ENCODE peak calls at places on chromosomes 6 and 20, in four cellular contexts. One of them, this sample, is unnamed.

GRCh38 chr6:127893541-127893940 is 7.3 kb downstream of the THEMIS start:
- DNase-seq in foreskin fibroblast: no peak
- DNase-seq in RWPE2: no peak
- DNase-seq in astrocyte: no peak
- DNase-seq in this sample: no peak

GRCh38 chr6:157323114-157323923 is at the start of gene TMEM242:
- DNase-seq in foreskin fibroblast: peak
- DNase-seq in RWPE2: peak
- DNase-seq in astrocyte: peak
- DNase-seq in this sample: peak

GRCh38 chr6:69729870-69730449 is 66.8 kb downstream of the LMBRD1 start:
- DNase-seq in foreskin fibroblast: no peak
- DNase-seq in RWPE2: no peak
- DNase-seq in astrocyte: no peak
- DNase-seq in this sample: peak

GRCh38 chr20:51022803-51023616 is at the start of gene KCNG1:
- DNase-seq in foreskin fibroblast: peak
- DNase-seq in RWPE2: peak
- DNase-seq in astrocyte: peak
- DNase-seq in this sample: peak

GRCh38 chr6:84774174-84775158 is 10.1 kb upstream of the TBX18 start:
- DNase-seq in foreskin fibroblast: peak
- DNase-seq in RWPE2: peak
- DNase-seq in astrocyte: no peak
- DNase-seq in this sample: peak

GRCh38 chr20:49388790-49389189 is 93.7 kb downstream of the KCNB1 start:
- DNase-seq in foreskin fibroblast: no peak
- DNase-seq in RWPE2: no peak
- DNase-seq in astrocyte: no peak
- DNase-seq in this sample: no peak

GRCh38 chr6:114398481-114398880 is 55.7 kb upstream of the HS3ST5 start:
- DNase-seq in foreskin fibroblast: no peak
- DNase-seq in RWPE2: no peak
- DNase-seq in astrocyte: no peak
- DNase-seq in this sample: no peak

GRCh38 chr20:20549699-20550098 is 162.7 kb downstream of the RALGAPA2 start:
- DNase-seq in foreskin fibroblast: no peak
- DNase-seq in RWPE2: no peak
- DNase-seq in astrocyte: peak
- DNase-seq in this sample: peak

GRCh38 chr20:61654726-61655125 is 402.7 kb downstream of the CDH4 start:
- DNase-seq in foreskin fibroblast: no peak
- DNase-seq in RWPE2: no peak
- DNase-seq in astrocyte: no peak
- DNase-seq in this sample: no peak

GRCh38 chr20:33552519-33552918 is 62.6 kb downstream of the CBFA2T2 start:
- DNase-seq in foreskin fibroblast: no peak
- DNase-seq in RWPE2: no peak
- DNase-seq in astrocyte: no peak
- DNase-seq in this sample: no peak

GRCh38 chr6:8066108-8066507 is 1.9 kb upstream of the BLOC1S5 start:
- DNase-seq in foreskin fibroblast: no peak
- DNase-seq in RWPE2: no peak
- DNase-seq in astrocyte: no peak
- DNase-seq in this sample: no peak

GRCh38 chr6:109739671-109740070 is 48.6 kb downstream of the FIG4 start:
- DNase-seq in foreskin fibroblast: no peak
- DNase-seq in RWPE2: no peak
- DNase-seq in astrocyte: no peak
- DNase-seq in this sample: no peak

GRCh38 chr20:21395666-21396044 is 1.7 kb downstream of the NKX2-4 start:
- DNase-seq in foreskin fibroblast: no peak
- DNase-seq in RWPE2: no peak
- DNase-seq in astrocyte: no peak
- DNase-seq in this sample: no peak

GRCh38 chr20:33793011-33793931 is 17.9 kb upstream of the CHMP4B start:
- DNase-seq in foreskin fibroblast: no peak
- DNase-seq in RWPE2: no peak
- DNase-seq in astrocyte: peak
- DNase-seq in this sample: no peak

GRCh38 chr20:38337561-38338140 is 8.6 kb upstream of the LBP start:
- DNase-seq in foreskin fibroblast: no peak
- DNase-seq in RWPE2: no peak
- DNase-seq in astrocyte: no peak
- DNase-seq in this sample: peak

DNA sequence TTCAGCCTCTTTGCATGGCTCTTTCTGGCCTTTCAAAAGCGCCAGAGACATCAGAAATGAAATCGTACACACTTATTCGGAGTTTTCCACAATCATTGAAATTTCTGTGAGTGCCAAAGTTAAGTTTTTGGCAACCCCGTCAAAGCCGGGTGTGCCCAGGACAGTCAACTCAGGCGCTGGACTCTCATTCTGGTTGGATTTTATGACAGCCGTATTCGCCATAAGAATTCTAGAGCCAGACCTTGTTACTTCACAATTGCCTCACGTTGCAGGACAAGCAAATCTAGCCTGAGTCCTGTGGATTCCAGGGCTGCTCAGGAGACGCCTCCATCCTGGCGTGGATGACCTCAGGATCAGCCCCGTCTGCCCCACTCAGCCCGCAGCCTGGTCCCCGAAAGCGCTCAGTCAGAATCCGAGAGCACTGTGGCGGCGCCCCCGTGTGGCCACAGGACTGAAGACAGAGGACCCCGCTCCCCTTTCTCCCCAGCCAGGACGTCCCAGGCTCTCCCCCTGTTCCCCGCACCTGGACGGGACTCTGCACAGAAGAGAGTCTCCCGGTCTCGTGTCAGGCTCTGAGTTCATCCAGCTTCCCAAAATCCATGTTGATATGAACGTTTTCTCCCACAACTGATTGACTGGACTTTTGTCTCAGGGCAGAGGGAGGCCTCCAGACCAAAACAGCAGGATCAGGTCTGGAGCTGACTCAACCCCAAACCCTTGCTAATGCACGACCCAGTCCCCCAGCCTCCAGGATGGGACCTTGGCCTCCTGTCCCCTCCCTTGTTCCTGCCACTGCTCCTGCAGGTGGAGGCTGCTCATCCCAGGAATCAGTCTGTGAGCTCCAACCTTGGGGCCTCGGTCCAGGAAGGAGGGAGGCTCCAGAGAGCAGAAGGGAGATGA is 38.2 kb downstream of the MICA start:
- DNase-seq in foreskin fibroblast: peak
- DNase-seq in RWPE2: peak
- DNase-seq in astrocyte: peak
- DNase-seq in this sample: peak
- H3K4me3 ChIP-seq in foreskin fibroblast: peak
- H3K4me3 ChIP-seq in RWPE2: no peak
- H3K4me3 ChIP-seq in astrocyte: no peak
- H3K4me3 ChIP-seq in this sample: no peak

GRCh38 chr6:122372647-122373046 is 26.8 kb upstream of the HSF2 start:
- DNase-seq in foreskin fibroblast: no peak
- DNase-seq in RWPE2: no peak
- DNase-seq in astrocyte: no peak
- DNase-seq in this sample: peak
- TF ChIP-seq CTCF in foreskin fibroblast: no peak
- TF ChIP-seq CTCF in RWPE2: peak
- TF ChIP-seq CTCF in astrocyte: no peak
- TF ChIP-seq CTCF in this sample: no peak

DNA sequence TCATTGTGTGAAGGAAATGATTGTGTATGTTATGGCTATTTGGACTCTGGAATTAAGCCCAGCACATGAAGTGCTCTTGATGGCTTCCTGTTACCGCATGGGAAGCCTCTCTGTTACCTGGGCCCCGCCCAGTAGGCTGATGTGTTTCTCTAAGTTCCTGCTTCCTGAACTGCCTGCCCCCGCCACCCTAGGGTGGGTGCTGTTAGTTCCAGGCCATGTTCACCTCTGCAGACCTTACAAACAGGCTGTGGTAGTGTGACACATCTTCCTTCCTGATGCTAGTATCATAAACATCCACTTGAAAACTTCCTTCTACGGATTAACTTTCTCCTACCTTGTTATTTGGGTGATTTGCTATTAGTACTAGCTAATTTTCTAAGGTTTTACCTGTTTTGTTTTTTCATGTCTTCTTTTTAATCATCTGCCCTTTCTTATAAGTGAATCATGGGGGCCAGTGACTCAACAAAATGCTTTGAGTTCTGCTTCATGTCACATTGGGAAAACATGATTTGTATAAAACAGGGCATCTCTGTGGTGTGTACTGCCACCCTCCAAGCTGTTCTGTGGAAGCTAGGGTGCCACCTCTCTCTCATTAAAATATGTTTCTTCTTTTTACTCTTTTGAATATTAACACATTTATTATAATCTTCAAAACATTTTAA is 40.6 kb downstream of the SH3BGRL2 start:
- DNase-seq in foreskin fibroblast: peak
- DNase-seq in RWPE2: peak
- DNase-seq in astrocyte: peak
- DNase-seq in this sample: peak
- H3K4me3 ChIP-seq in foreskin fibroblast: no peak
- H3K4me3 ChIP-seq in RWPE2: no peak
- H3K4me3 ChIP-seq in astrocyte: no peak
- H3K4me3 ChIP-seq in this sample: no peak

DNA sequence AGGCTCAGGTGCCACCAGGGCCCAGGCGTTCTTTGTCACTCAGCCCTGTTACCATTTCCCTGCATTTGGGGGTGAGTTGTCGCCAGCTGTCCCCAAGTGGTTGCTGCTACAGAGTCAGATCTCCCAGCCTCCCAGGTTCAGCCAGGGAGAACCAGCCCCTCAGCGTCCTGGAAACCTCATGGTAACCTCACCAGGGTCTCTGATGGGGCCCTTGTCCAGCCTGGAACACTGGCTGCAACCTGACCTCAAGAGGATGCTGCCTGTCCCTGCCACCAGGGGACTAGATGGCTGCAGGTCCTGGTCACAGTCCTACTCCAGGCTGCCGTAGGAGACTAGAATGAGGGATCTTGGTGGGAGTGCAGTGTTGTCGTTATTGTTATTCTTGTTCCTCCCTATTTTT is 228.3 kb upstream of the PDE10A start:
- DNase-seq in foreskin fibroblast: no peak
- DNase-seq in RWPE2: no peak
- DNase-seq in astrocyte: no peak
- DNase-seq in this sample: no peak
- TF ChIP-seq CTCF in foreskin fibroblast: no peak
- TF ChIP-seq CTCF in RWPE2: no peak
- TF ChIP-seq CTCF in astrocyte: no peak
- TF ChIP-seq CTCF in this sample: peak

GRCh38 chr6:38194282-38194572 is 374.7 kb downstream of the ZFAND3 start:
- DNase-seq in foreskin fibroblast: no peak
- DNase-seq in RWPE2: no peak
- DNase-seq in astrocyte: no peak
- DNase-seq in this sample: no peak
- H3K4me3 ChIP-seq in foreskin fibroblast: no peak
- H3K4me3 ChIP-seq in RWPE2: no peak
- H3K4me3 ChIP-seq in astrocyte: no peak
- H3K4me3 ChIP-seq in this sample: no peak

GRCh38 chr6:87944541-87944954 is 103.1 kb upstream of the SPACA1 start:
- DNase-seq in foreskin fibroblast: peak
- DNase-seq in RWPE2: peak
- DNase-seq in astrocyte: peak
- DNase-seq in this sample: peak
- TF ChIP-seq CTCF in foreskin fibroblast: peak
- TF ChIP-seq CTCF in RWPE2: peak
- TF ChIP-seq CTCF in astrocyte: peak
- TF ChIP-seq CTCF in this sample: peak

GRCh38 chr6:11380969-11381744 is 148.7 kb upstream of the NEDD9 start:
- DNase-seq in foreskin fibroblast: no peak
- DNase-seq in RWPE2: no peak
- DNase-seq in astrocyte: peak
- DNase-seq in this sample: no peak
- H3K4me3 ChIP-seq in foreskin fibroblast: no peak
- H3K4me3 ChIP-seq in RWPE2: no peak
- H3K4me3 ChIP-seq in astrocyte: no peak
- H3K4me3 ChIP-seq in this sample: no peak

GRCh38 chr6:154710689-154711088 is 22.5 kb upstream of the SCAF8 start:
- DNase-seq in foreskin fibroblast: no peak
- DNase-seq in RWPE2: no peak
- DNase-seq in astrocyte: no peak
- DNase-seq in this sample: no peak
- TF ChIP-seq CTCF in foreskin fibroblast: no peak
- TF ChIP-seq CTCF in RWPE2: no peak
- TF ChIP-seq CTCF in astrocyte: no peak
- TF ChIP-seq CTCF in this sample: no peak

GRCh38 chr6:99993533-99994251 is at the start of gene MCHR2:
- DNase-seq in foreskin fibroblast: no peak
- DNase-seq in RWPE2: no peak
- DNase-seq in astrocyte: no peak
- DNase-seq in this sample: no peak
- H3K4me3 ChIP-seq in foreskin fibroblast: peak
- H3K4me3 ChIP-seq in RWPE2: peak
- H3K4me3 ChIP-seq in astrocyte: peak
- H3K4me3 ChIP-seq in this sample: no peak

GRCh38 chr20:43404880-43405279 is 52.8 kb upstream of the SRSF6 start:
- DNase-seq in foreskin fibroblast: no peak
- DNase-seq in RWPE2: no peak
- DNase-seq in astrocyte: no peak
- DNase-seq in this sample: no peak

DNA sequence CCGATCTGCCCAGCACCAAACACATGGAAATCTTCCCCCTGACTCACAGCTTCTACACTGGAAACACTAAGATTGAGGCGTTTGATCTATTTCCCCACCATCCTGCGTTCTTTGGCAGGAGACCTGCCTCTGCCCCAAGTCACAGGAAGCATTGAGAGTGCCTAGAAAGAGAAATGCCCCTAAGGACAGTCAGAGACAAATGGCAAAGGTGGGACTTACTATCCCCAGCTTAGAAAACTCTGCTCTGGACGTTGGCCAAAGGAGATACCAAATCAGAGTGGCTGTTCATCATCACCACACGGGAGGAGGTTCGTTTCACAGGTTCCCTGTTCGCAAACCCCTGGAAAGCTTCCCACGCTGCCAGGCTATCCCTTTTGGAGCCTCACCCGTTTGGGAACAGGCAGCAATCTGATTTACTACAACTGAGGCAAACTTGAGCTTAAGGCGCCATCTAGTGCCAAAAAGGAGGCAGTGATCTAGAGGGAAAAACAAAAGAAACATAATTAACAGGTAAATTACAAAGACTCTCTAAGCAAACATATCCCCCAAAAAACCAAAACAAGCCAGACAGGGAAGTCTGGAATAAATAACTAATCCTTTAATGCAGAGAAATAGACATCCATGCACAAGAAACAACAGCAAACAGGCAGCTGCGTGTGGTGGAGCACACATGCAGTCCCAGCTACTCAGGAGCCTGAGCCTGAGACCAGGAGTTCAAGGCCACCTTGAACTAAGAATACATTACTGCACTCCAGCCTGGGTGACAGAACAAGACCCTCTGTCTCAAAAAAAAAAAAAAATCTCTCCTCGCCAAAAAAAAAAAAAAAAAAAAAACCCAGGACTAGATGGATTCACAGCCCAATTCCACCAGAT is 48.4 kb upstream of the SRSF6 start:
- DNase-seq in foreskin fibroblast: peak
- DNase-seq in RWPE2: no peak
- DNase-seq in astrocyte: no peak
- DNase-seq in this sample: peak
- TF ChIP-seq CTCF in foreskin fibroblast: peak
- TF ChIP-seq CTCF in RWPE2: peak
- TF ChIP-seq CTCF in astrocyte: peak
- TF ChIP-seq CTCF in this sample: peak

This sample was measured in cardiac fibroblast.